ENCODE peak calls at places on chromosomes 11 and 22, in seven cellular contexts. One of them, this sample, is unnamed.

GRCh38 chr11:94732617-94733292 is 35.4 kb upstream of the AMOTL1 start:
- DNase-seq in IMR-90: peak
- DNase-seq in neuronal stem cell: no peak
- DNase-seq in mesendoderm: no peak
- DNase-seq in H1: no peak
- DNase-seq in H9: no peak
- DNase-seq in trophoblast cell: no peak
- DNase-seq in this sample: peak

GRCh38 chr11:76638267-76639197 is 32.0 kb downstream of the LRRC32 start:
- DNase-seq in H1: no peak
- DNase-seq in neuronal stem cell: no peak
- DNase-seq in IMR-90: no peak
- DNase-seq in H9: no peak
- DNase-seq in mesendoderm: no peak
- DNase-seq in trophoblast cell: no peak
- DNase-seq in this sample: no peak

GRCh38 chr22:50270302-50271010 is at the start of gene MAPK11:
- DNase-seq in neuronal stem cell: peak
- DNase-seq in H9: peak
- DNase-seq in IMR-90: peak
- DNase-seq in H1: peak
- DNase-seq in trophoblast cell: peak
- DNase-seq in mesendoderm: peak
- DNase-seq in this sample: peak

GRCh38 chr22:41539146-41540005 is 4.9 kb downstream of the POLR3H start:
- DNase-seq in H1: no peak
- DNase-seq in neuronal stem cell: no peak
- DNase-seq in trophoblast cell: no peak
- DNase-seq in H9: no peak
- DNase-seq in IMR-90: no peak
- DNase-seq in mesendoderm: no peak
- DNase-seq in this sample: no peak

GRCh38 chr11:68584097-68584496 is 100.2 kb upstream of the GAL start:
- DNase-seq in trophoblast cell: no peak
- DNase-seq in IMR-90: peak
- DNase-seq in H1: peak
- DNase-seq in H9: peak
- DNase-seq in neuronal stem cell: peak
- DNase-seq in mesendoderm: peak
- DNase-seq in this sample: no peak

GRCh38 chr22:21570398-21570797 is 2.9 kb downstream of the UBE2L3 start:
- DNase-seq in neuronal stem cell: no peak
- DNase-seq in H9: no peak
- DNase-seq in H1: no peak
- DNase-seq in trophoblast cell: no peak
- DNase-seq in mesendoderm: no peak
- DNase-seq in IMR-90: no peak
- DNase-seq in this sample: no peak

GRCh38 chr22:50621948-50622722 is 5.8 kb downstream of the ARSA start:
- DNase-seq in trophoblast cell: no peak
- DNase-seq in IMR-90: no peak
- DNase-seq in neuronal stem cell: no peak
- DNase-seq in H9: peak
- DNase-seq in mesendoderm: no peak
- DNase-seq in H1: peak
- DNase-seq in this sample: no peak

GRCh38 chr22:37559521-37559900 is 769 bp upstream of the CDC42EP1 start:
- DNase-seq in H9: peak
- DNase-seq in mesendoderm: peak
- DNase-seq in H1: no peak
- DNase-seq in IMR-90: no peak
- DNase-seq in neuronal stem cell: no peak
- DNase-seq in trophoblast cell: no peak
- DNase-seq in this sample: no peak

GRCh38 chr11:71298016-71298550 is 45.7 kb upstream of the SHANK2 start:
- DNase-seq in H9: peak
- DNase-seq in IMR-90: no peak
- DNase-seq in mesendoderm: no peak
- DNase-seq in H1: peak
- DNase-seq in trophoblast cell: no peak
- DNase-seq in neuronal stem cell: no peak
- DNase-seq in this sample: no peak

GRCh38 chr11:87265915-87266314 is 228.2 kb downstream of the TMEM135 start:
- DNase-seq in mesendoderm: no peak
- DNase-seq in trophoblast cell: no peak
- DNase-seq in neuronal stem cell: no peak
- DNase-seq in H9: no peak
- DNase-seq in IMR-90: peak
- DNase-seq in H1: no peak
- DNase-seq in this sample: no peak

GRCh38 chr11:65043881-65044501 is 3.0 kb downstream of the SAC3D1 start:
- DNase-seq in H9: no peak
- DNase-seq in H1: no peak
- DNase-seq in mesendoderm: no peak
- DNase-seq in IMR-90: peak
- DNase-seq in neuronal stem cell: no peak
- DNase-seq in trophoblast cell: no peak
- DNase-seq in this sample: no peak

GRCh38 chr22:17795661-17796548 is 21.6 kb upstream of the BID start:
- DNase-seq in H1: no peak
- DNase-seq in mesendoderm: no peak
- DNase-seq in trophoblast cell: no peak
- DNase-seq in H9: no peak
- DNase-seq in IMR-90: no peak
- DNase-seq in neuronal stem cell: no peak
- DNase-seq in this sample: no peak

GRCh38 chr11:15852179-15852578 is 504.2 kb downstream of the SOX6 start:
- DNase-seq in trophoblast cell: peak
- DNase-seq in IMR-90: peak
- DNase-seq in neuronal stem cell: no peak
- DNase-seq in H9: no peak
- DNase-seq in mesendoderm: peak
- DNase-seq in H1: no peak
- DNase-seq in this sample: no peak

GRCh38 chr11:117898059-117898458 is 21.6 kb upstream of the FXYD6 start:
- DNase-seq in H9: no peak
- DNase-seq in H1: no peak
- DNase-seq in IMR-90: no peak
- DNase-seq in neuronal stem cell: no peak
- DNase-seq in trophoblast cell: no peak
- DNase-seq in mesendoderm: no peak
- DNase-seq in this sample: no peak

GRCh38 chr11:85663080-85663729 is 1.7 kb downstream of the CREBZF start:
- DNase-seq in H9: no peak
- DNase-seq in neuronal stem cell: no peak
- DNase-seq in H1: no peak
- DNase-seq in mesendoderm: no peak
- DNase-seq in IMR-90: no peak
- DNase-seq in trophoblast cell: no peak
- DNase-seq in this sample: peak

GRCh38 chr22:23457586-23457985 is 122.5 kb downstream of the IGLL1 start:
- DNase-seq in H1: no peak
- DNase-seq in IMR-90: no peak
- DNase-seq in trophoblast cell: peak
- DNase-seq in neuronal stem cell: no peak
- DNase-seq in H9: no peak
- DNase-seq in mesendoderm: no peak
- DNase-seq in this sample: no peak

GRCh38 chr11:44999068-44999467 is 48.4 kb upstream of the TP53I11 start:
- DNase-seq in neuronal stem cell: no peak
- DNase-seq in H9: no peak
- DNase-seq in trophoblast cell: no peak
- DNase-seq in IMR-90: no peak
- DNase-seq in mesendoderm: no peak
- DNase-seq in H1: no peak
- DNase-seq in this sample: no peak

GRCh38 chr11:100861221-100861620 is 174.1 kb downstream of the ARHGAP42 start:
- DNase-seq in H1: no peak
- DNase-seq in mesendoderm: no peak
- DNase-seq in IMR-90: no peak
- DNase-seq in H9: no peak
- DNase-seq in neuronal stem cell: no peak
- DNase-seq in trophoblast cell: peak
- DNase-seq in this sample: no peak

GRCh38 chr11:118435233-118435892 is 929 bp upstream of the KMT2A start:
- DNase-seq in H1: peak
- DNase-seq in mesendoderm: peak
- DNase-seq in IMR-90: peak
- DNase-seq in H9: peak
- DNase-seq in neuronal stem cell: peak
- DNase-seq in trophoblast cell: no peak
- DNase-seq in this sample: peak

GRCh38 chr11:124898711-124899110 is 1.0 kb upstream of the ROBO4 start:
- DNase-seq in H9: peak
- DNase-seq in H1: peak
- DNase-seq in trophoblast cell: no peak
- DNase-seq in neuronal stem cell: no peak
- DNase-seq in IMR-90: no peak
- DNase-seq in mesendoderm: peak
- DNase-seq in this sample: no peak

GRCh38 chr11:58059011-58059358 is 28.2 kb downstream of the OR6Q1 start:
- DNase-seq in mesendoderm: peak
- DNase-seq in IMR-90: peak
- DNase-seq in H1: no peak
- DNase-seq in H9: no peak
- DNase-seq in neuronal stem cell: peak
- DNase-seq in trophoblast cell: peak
- DNase-seq in this sample: peak

GRCh38 chr11:113546757-113547507 is 71.7 kb upstream of the DRD2 start:
- DNase-seq in H1: no peak
- DNase-seq in neuronal stem cell: no peak
- DNase-seq in trophoblast cell: no peak
- DNase-seq in mesendoderm: no peak
- DNase-seq in H9: no peak
- DNase-seq in IMR-90: peak
- DNase-seq in this sample: peak
- H3K23ac ChIP-seq in H1: no peak
- H3K23ac ChIP-seq in neuronal stem cell: no peak
- H3K23ac ChIP-seq in trophoblast cell: no peak
- H3K23ac ChIP-seq in mesendoderm: no peak
- H3K23ac ChIP-seq in H9: no peak
- H3K23ac ChIP-seq in IMR-90: peak
- H3K23ac ChIP-seq in this sample: no peak

GRCh38 chr11:63598556-63598955 is 15.7 kb downstream of the PLAAT3 start:
- DNase-seq in mesendoderm: no peak
- DNase-seq in trophoblast cell: no peak
- DNase-seq in H9: no peak
- DNase-seq in neuronal stem cell: no peak
- DNase-seq in IMR-90: no peak
- DNase-seq in H1: no peak
- DNase-seq in this sample: no peak

GRCh38 chr11:63602296-63602695 is 11.9 kb downstream of the PLAAT3 start:
- DNase-seq in neuronal stem cell: no peak
- DNase-seq in IMR-90: peak
- DNase-seq in H9: no peak
- DNase-seq in trophoblast cell: no peak
- DNase-seq in H1: no peak
- DNase-seq in mesendoderm: no peak
- DNase-seq in this sample: no peak

GRCh38 chr11:63595296-63595695 is 18.9 kb downstream of the PLAAT3 start:
- DNase-seq in trophoblast cell: no peak
- DNase-seq in IMR-90: peak
- DNase-seq in neuronal stem cell: no peak
- DNase-seq in mesendoderm: no peak
- DNase-seq in H1: no peak
- DNase-seq in H9: no peak
- DNase-seq in this sample: no peak

GRCh38 chr11:63599211-63600122 is 14.8 kb downstream of the PLAAT3 start:
- DNase-seq in IMR-90: peak
- DNase-seq in H1: no peak
- DNase-seq in neuronal stem cell: no peak
- DNase-seq in mesendoderm: peak
- DNase-seq in trophoblast cell: peak
- DNase-seq in H9: no peak
- DNase-seq in this sample: peak
- H3K23ac ChIP-seq in IMR-90: no peak
- H3K23ac ChIP-seq in H1: no peak
- H3K23ac ChIP-seq in neuronal stem cell: no peak
- H3K23ac ChIP-seq in mesendoderm: no peak
- H3K23ac ChIP-seq in trophoblast cell: no peak
- H3K23ac ChIP-seq in H9: no peak
- H3K23ac ChIP-seq in this sample: no peak

GRCh38 chr11:103364687-103365086 is 255.5 kb downstream of the DYNC2H1 start:
- DNase-seq in mesendoderm: no peak
- DNase-seq in H9: no peak
- DNase-seq in H1: no peak
- DNase-seq in IMR-90: peak
- DNase-seq in neuronal stem cell: no peak
- DNase-seq in trophoblast cell: no peak
- DNase-seq in this sample: no peak

GRCh38 chr11:103358251-103358650 is 249.0 kb downstream of the DYNC2H1 start:
- DNase-seq in mesendoderm: peak
- DNase-seq in trophoblast cell: peak
- DNase-seq in H9: no peak
- DNase-seq in neuronal stem cell: no peak
- DNase-seq in IMR-90: peak
- DNase-seq in H1: no peak
- DNase-seq in this sample: peak

GRCh38 chr11:103354656-103355055 is 245.4 kb downstream of the DYNC2H1 start:
- DNase-seq in mesendoderm: no peak
- DNase-seq in neuronal stem cell: no peak
- DNase-seq in H9: no peak
- DNase-seq in IMR-90: no peak
- DNase-seq in H1: no peak
- DNase-seq in trophoblast cell: no peak
- DNase-seq in this sample: no peak

DNA sequence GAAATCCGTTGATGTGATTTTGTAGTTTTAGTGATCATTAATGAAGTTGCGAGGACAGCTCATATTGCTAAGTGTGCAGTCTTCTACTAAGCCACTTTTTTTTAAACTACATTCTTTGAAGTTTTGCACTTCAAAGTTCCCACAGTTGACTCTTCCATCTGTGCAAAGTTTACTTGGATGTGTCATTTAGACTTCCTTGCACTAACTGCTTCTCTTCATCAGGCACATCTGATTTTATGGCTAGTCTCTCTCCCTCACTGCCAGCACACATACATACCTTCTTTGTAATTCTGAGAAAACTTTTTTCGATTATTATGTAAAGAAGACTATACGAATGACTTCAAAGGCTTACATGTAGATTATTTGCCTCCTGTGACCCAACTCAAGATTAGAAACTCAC is 250.0 kb downstream of the DYNC2H1 start:
- DNase-seq in neuronal stem cell: no peak
- DNase-seq in trophoblast cell: no peak
- DNase-seq in mesendoderm: no peak
- DNase-seq in H9: no peak
- DNase-seq in IMR-90: peak
- DNase-seq in H1: no peak
- DNase-seq in this sample: peak
- H3K23ac ChIP-seq in neuronal stem cell: no peak
- H3K23ac ChIP-seq in trophoblast cell: no peak
- H3K23ac ChIP-seq in mesendoderm: no peak
- H3K23ac ChIP-seq in H9: no peak
- H3K23ac ChIP-seq in IMR-90: no peak
- H3K23ac ChIP-seq in H1: no peak
- H3K23ac ChIP-seq in this sample: no peak

DNA sequence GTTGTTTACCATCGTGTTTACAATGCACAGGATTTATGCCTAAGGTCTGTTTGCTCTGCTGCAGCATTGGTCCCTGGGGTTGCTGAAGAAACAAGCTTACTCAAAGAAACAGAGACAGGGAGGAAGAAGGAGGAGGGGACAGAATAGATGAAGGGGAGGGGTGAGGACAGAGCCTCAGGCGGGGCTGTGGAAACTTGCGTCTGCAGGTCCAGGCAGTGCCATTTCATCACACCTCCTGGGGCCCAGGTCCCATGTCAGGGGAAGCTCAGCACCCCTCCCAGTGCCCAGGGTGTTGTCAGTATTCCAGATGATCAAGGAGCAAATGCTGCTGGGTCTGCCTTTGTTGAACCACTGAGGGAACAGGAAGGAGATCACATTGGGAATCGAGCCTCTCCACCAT is 1406.8 kb downstream of the TBC1D22A start:
- DNase-seq in H9: no peak
- DNase-seq in H1: no peak
- DNase-seq in trophoblast cell: no peak
- DNase-seq in IMR-90: no peak
- DNase-seq in neuronal stem cell: no peak
- DNase-seq in mesendoderm: no peak
- DNase-seq in this sample: no peak
- H3K23ac ChIP-seq in H9: no peak
- H3K23ac ChIP-seq in H1: no peak
- H3K23ac ChIP-seq in trophoblast cell: no peak
- H3K23ac ChIP-seq in IMR-90: no peak
- H3K23ac ChIP-seq in neuronal stem cell: no peak
- H3K23ac ChIP-seq in mesendoderm: no peak
- H3K23ac ChIP-seq in this sample: no peak

This sample was measured in mesenchymal stem cell.